ENCODE peak calls at places on chromosome 16, in eight cellular contexts. U, I, Z, F, P, E, S and Y are unnamed samples.

GRCh38 chr16:23711785-23712184 is 1.2 kb downstream of the ERN2 start:
- DNase-seq in U (no peak), I (no peak), Z (no peak), F (no peak), P (peak), E (no peak), S (no peak), Y (no peak)

GRCh38 chr16:588889-589657 is 793 bp upstream of the RAB40C start:
- DNase-seq in U (peak), I (peak), Z (peak), F (peak), P (peak), E (peak), S (peak), Y (peak)

GRCh38 chr16:58511933-58512815 is 3.1 kb upstream of the SETD6 start:
- DNase-seq in U (no peak), I (peak), Z (peak), F (peak), P (peak), E (peak), S (peak), Y (peak)

GRCh38 chr16:80837421-80838263 is 33.2 kb upstream of the CDYL2 start:
- DNase-seq in U (no peak), I (no peak), Z (no peak), F (no peak), P (peak), E (no peak), S (no peak), Y (no peak)

GRCh38 chr16:79628501-79628975 is 28.0 kb upstream of the MAF start:
- DNase-seq in U (no peak), I (peak), Z (no peak), F (no peak), P (no peak), E (peak), S (no peak), Y (peak)

GRCh38 chr16:13896543-13897182 is 23.3 kb upstream of the ERCC4 start:
- DNase-seq in U (no peak), I (no peak), Z (no peak), F (no peak), P (peak), E (no peak), S (no peak), Y (no peak)

GRCh38 chr16:2460391-2460713 is 443 bp downstream of the TEDC2 start:
- DNase-seq in U (no peak), I (no peak), Z (no peak), F (no peak), P (no peak), E (no peak), S (no peak), Y (no peak)

GRCh38 chr16:67509016-67509415 is 19.6 kb upstream of the RIPOR1 start:
- DNase-seq in U (no peak), I (no peak), Z (no peak), F (no peak), P (no peak), E (no peak), S (no peak), Y (no peak)